ENCODE peak calls at places on chromosomes 11 and 22, in nine cellular contexts. K is cardiac muscle cell, J is stomach, D is ovary, Z is suprapubic skin, U is heart left ventricle, V is tibial artery, Q is psoas muscle, O is bronchial epithelial cell. A is an unnamed sample. For H3K36me3, the result is how much of the 10 kb centered on the place peaks cover.

GRCh38 chr11:126370016-126370415 is 14.5 kb downstream of the ST3GAL4 start:
- DNase-seq in K (no peak), J (no peak), D (no peak), Z (no peak), U (no peak), V (no peak), Q (no peak), O (no peak), A (no peak)

GRCh38 chr11:31784645-31785044 is 26.5 kb downstream of the PAX6 start:
- DNase-seq in K (no peak), J (no peak), D (no peak), Z (no peak), U (no peak), V (no peak), Q (no peak), O (no peak), A (no peak)

GRCh38 chr11:6269994-6270393 is 10.4 kb downstream of the CCKBR start:
- DNase-seq in K (no peak), J (no peak), D (no peak), Z (no peak), U (no peak), V (no peak), Q (no peak), O (no peak), A (no peak)

GRCh38 chr11:62804310-62805043 is 763 bp downstream of the NXF1 start:
- DNase-seq in K (no peak), J (peak), D (no peak), Z (no peak), U (no peak), V (no peak), Q (no peak), O (peak), A (no peak)

GRCh38 chr11:12893787-12894672 is 115.1 kb upstream of the RASSF10 start:
- DNase-seq in K (peak), J (peak), D (peak), Z (no peak), U (peak), V (peak), Q (peak), O (peak), A (peak)

GRCh38 chr11:11531127-11531526 is 90.7 kb downstream of the GALNT18 start:
- DNase-seq in K (no peak), J (no peak), D (no peak), Z (no peak), U (no peak), V (no peak), Q (no peak), O (no peak), A (no peak)

GRCh38 chr22:28560005-28560742 is 119.5 kb downstream of the TTC28 start:
- DNase-seq in K (no peak), J (no peak), D (no peak), Z (no peak), U (no peak), V (no peak), Q (no peak), O (peak), A (no peak)

GRCh38 chr11:124586247-124586860 is 16.6 kb downstream of the OR8A1 start:
- DNase-seq in K (peak), J (peak), D (peak), Z (no peak), U (peak), V (no peak), Q (peak), O (peak), A (no peak)

GRCh38 chr11:43124272-43124920 is 187.4 kb upstream of the API5 start:
- DNase-seq in K (no peak), J (no peak), D (no peak), Z (no peak), U (no peak), V (no peak), Q (no peak), O (no peak), A (no peak)

GRCh38 chr11:111098091-111098490 is 147.4 kb upstream of the POU2AF2 start:
- DNase-seq in K (no peak), J (no peak), D (no peak), Z (no peak), U (no peak), V (no peak), Q (no peak), O (no peak), A (no peak)

GRCh38 chr22:25420925-25421904 is 143.3 kb upstream of the GRK3 start:
- DNase-seq in K (no peak), J (no peak), D (no peak), Z (no peak), U (no peak), V (no peak), Q (no peak), O (no peak), A (no peak)

GRCh38 chr11:54832676-54833075 is 126.0 kb downstream of the OR4A5 start:
- DNase-seq in K (no peak), J (no peak), D (no peak), Z (no peak), U (no peak), V (no peak), Q (no peak), O (no peak), A (no peak)

GRCh38 chr11:47375020-47375419 is 3.3 kb downstream of the SPI1 start:
- DNase-seq in K (no peak), J (no peak), D (peak), Z (no peak), U (no peak), V (no peak), Q (no peak), O (no peak), A (no peak)

GRCh38 chr22:38886333-38886732 is 14.3 kb upstream of the CBX6 start:
- DNase-seq in K (no peak), J (no peak), D (no peak), Z (no peak), U (no peak), V (no peak), Q (no peak), O (no peak), A (no peak)

GRCh38 chr22:21446827-21447690 is 20.1 kb upstream of the TMEM191C start:
- DNase-seq in K (no peak), J (peak), D (peak), Z (peak), U (no peak), V (peak), Q (no peak), O (no peak), A (peak)

GRCh38 chr11:9687736-9688494 is 24.0 kb downstream of the SWAP70 start:
- DNase-seq in K (peak), J (peak), D (no peak), Z (no peak), U (no peak), V (no peak), Q (no peak), O (no peak), A (no peak)

GRCh38 chr22:39631857-39632256 is 61.3 kb downstream of the CACNA1I start:
- DNase-seq in K (no peak), J (no peak), D (no peak), Z (no peak), U (no peak), V (no peak), Q (no peak), O (no peak), A (no peak)

GRCh38 chr11:10942621-10943020 is 84.8 kb upstream of the ZBED5 start:
- DNase-seq in K (no peak), J (no peak), D (no peak), Z (no peak), U (no peak), V (no peak), Q (no peak), O (peak), A (no peak)

GRCh38 chr22:20117656-20118571 is 888 bp upstream of the TRMT2A start:
- DNase-seq in K (peak), J (no peak), D (peak), Z (no peak), U (no peak), V (no peak), Q (peak), O (peak), A (peak)

GRCh38 chr11:69199583-69200295 is 44.0 kb downstream of the SMIM38 start:
- DNase-seq in K (no peak), J (no peak), D (no peak), Z (no peak), U (no peak), V (no peak), Q (no peak), O (peak), A (no peak)

GRCh38 chr11:65968600-65969482 is 7.3 kb downstream of the SART1 start:
- DNase-seq in K (no peak), J (no peak), D (no peak), Z (no peak), U (no peak), V (no peak), Q (no peak), O (no peak), A (no peak)

GRCh38 chr11:45704133-45704532 is 38.7 kb upstream of the CHST1 start:
- DNase-seq in K (no peak), J (no peak), D (no peak), Z (no peak), U (no peak), V (no peak), Q (no peak), O (no peak), A (no peak)

GRCh38 chr22:35368386-35368785 is 12.5 kb upstream of the HMOX1 start:
- DNase-seq in K (no peak), J (no peak), D (no peak), Z (no peak), U (no peak), V (no peak), Q (no peak), O (no peak), A (no peak)

GRCh38 chr11:103671143-103671651 is 365.2 kb upstream of the DDI1 start:
- DNase-seq in K (no peak), J (no peak), D (no peak), Z (no peak), U (no peak), V (no peak), Q (no peak), O (no peak), A (no peak)

GRCh38 chr22:39797528-39798147 is 95.9 kb downstream of the ENTHD1 start:
- DNase-seq in K (no peak), J (no peak), D (no peak), Z (no peak), U (no peak), V (no peak), Q (no peak), O (no peak), A (no peak)

GRCh38 chr11:44574620-44575287 is 9.3 kb downstream of the CD82 start:
- DNase-seq in K (no peak), J (peak), D (no peak), Z (no peak), U (no peak), V (no peak), Q (no peak), O (peak), A (no peak)

GRCh38 chr22:39661842-39662676 is 91.5 kb downstream of the CACNA1I start:
- DNase-seq in K (peak), J (peak), D (no peak), Z (no peak), U (no peak), V (no peak), Q (no peak), O (peak), A (peak)

GRCh38 chr22:41092847-41093371 is 517 bp downstream of the EP300 start:
- DNase-seq in K (peak), J (peak), D (no peak), Z (no peak), U (peak), V (no peak), Q (peak), O (peak), A (peak)

GRCh38 chr11:65814131-65814959 is 19.4 kb upstream of the SNX32 start:
- DNase-seq in K (no peak), J (peak), D (no peak), Z (no peak), U (no peak), V (peak), Q (no peak), O (peak), A (no peak)

GRCh38 chr22:46714550-46714949 is 23.5 kb downstream of the CERK start:
- DNase-seq in K (no peak), J (no peak), D (no peak), Z (no peak), U (no peak), V (no peak), Q (no peak), O (no peak), A (no peak)

GRCh38 chr22:38272373-38273134 is at the start of gene TMEM184B:
- DNase-seq in K (peak), J (peak), D (peak), Z (peak), U (peak), V (peak), Q (peak), O (peak), A (peak)

GRCh38 chr11:19286411-19286810 is 45.7 kb upstream of the E2F8 start:
- DNase-seq in K (no peak), J (no peak), D (no peak), Z (no peak), U (no peak), V (no peak), Q (no peak), O (no peak), A (no peak)

GRCh38 chr11:102421262-102421661 is 31.3 kb downstream of the TMEM123 start:
- DNase-seq in K (no peak), J (no peak), D (no peak), Z (no peak), U (no peak), V (no peak), Q (no peak), O (no peak), A (no peak)

GRCh38 chr11:78931891-78932290 is 357.2 kb upstream of the NARS2 start:
- DNase-seq in K (no peak), J (no peak), D (no peak), Z (no peak), U (no peak), V (no peak), Q (no peak), O (no peak), A (no peak)

GRCh38 chr11:66550887-66551286 is 4.2 kb downstream of the ACTN3 start:
- DNase-seq in K (no peak), J (no peak), D (no peak), Z (no peak), U (no peak), V (no peak), Q (no peak), O (no peak), A (no peak)

GRCh38 chr11:70433966-70434812 is 35.9 kb downstream of the CTTN start:
- DNase-seq in K (no peak), J (no peak), D (no peak), Z (no peak), U (no peak), V (no peak), Q (peak), O (no peak), A (no peak)

GRCh38 chr11:132177106-132177505 is 806.7 kb downstream of the NTM start:
- DNase-seq in K (peak), J (no peak), D (no peak), Z (no peak), U (no peak), V (no peak), Q (no peak), O (peak), A (no peak)
- TF ChIP-seq CTCF in K (no peak), J (no peak), D (no peak), Z (no peak), U (no peak), V (no peak), Q (no peak), O (no peak), A (no peak)

DNA sequence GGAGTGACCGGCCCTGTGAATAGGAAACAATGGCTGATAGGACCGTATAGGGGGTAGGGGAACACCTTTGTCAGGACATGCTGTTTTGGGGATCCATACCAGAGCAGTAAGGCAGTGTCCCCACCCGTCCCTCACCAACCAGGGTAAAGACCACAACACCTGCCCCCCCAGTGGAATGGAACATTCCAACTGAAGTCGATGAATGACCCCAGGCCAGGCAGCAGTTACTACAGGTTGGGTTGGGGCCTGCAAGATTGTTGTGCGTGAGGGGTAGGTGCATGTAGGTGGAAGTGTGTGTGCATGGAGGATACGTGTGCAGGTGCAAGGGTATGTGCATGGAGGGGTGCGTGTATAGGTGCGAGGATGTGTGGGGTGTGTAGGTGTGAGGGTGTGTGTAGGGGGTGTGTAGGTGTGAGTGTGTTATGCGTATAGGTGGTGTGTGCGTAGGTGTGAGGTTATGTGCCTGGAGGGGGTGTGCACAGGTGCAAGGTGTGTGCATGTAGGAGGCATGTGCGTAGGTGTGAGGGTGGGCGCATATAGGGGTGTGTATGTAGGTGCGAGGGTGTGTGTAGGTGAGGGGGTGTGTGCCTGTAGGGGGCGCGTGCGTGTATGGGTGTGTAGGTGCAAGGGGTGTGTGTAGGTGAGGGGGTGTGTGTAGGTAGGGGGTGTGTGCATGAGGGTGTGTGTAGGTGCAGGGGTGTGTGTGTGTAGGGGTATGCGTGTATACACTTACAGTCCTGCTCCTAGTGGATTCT is 32.9 kb downstream of the PISD start:
- DNase-seq in K (no peak), J (no peak), D (no peak), Z (no peak), U (no peak), V (no peak), Q (no peak), O (no peak), A (no peak)
- H3K4me3 ChIP-seq in K (no peak), J (peak), D (no peak), Z (peak), U (peak), V (peak), Q (no peak), O (no peak), A (peak)

DNA sequence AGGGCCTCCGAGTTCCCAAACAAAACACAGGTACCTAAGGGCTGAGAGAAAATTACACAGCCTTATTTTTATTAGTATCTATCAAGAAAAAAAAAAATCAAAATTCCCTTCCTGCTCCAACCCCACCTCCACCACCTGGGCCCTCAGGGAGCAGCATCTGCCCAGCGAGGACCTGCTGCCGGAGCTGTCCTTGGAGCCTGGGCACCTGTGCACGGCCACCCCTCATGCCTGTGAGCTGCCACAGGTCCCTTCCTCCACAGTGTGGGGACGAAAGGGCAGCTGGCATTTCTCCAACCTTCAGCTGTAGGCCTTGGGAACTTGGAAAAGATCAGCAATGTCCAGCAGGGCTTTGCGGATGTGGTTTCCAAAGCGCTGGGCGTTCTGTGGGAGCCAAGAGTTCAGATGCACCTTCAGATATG is 6.3 kb upstream of the SYCE3 start:
- DNase-seq in K (no peak), J (peak), D (no peak), Z (no peak), U (no peak), V (no peak), Q (no peak), O (no peak), A (peak)
- H3K36me3 ChIP-seq in K (under half), J (under half), D (under half), Z (under half), U (under half), V (under half), Q (under half), O (under half), A (under half)

GRCh38 chr22:23181763-23182288 is 1.5 kb downstream of the BCR start:
- DNase-seq in K (no peak), J (no peak), D (no peak), Z (no peak), U (no peak), V (peak), Q (no peak), O (no peak), A (no peak)

GRCh38 chr22:23179381-23180294 is 671 bp upstream of the BCR start:
- DNase-seq in K (no peak), J (peak), D (peak), Z (no peak), U (no peak), V (peak), Q (peak), O (no peak), A (peak)

GRCh38 chr22:23180893-23181762 is 819 bp downstream of the BCR start:
- DNase-seq in K (peak), J (no peak), D (peak), Z (no peak), U (no peak), V (peak), Q (no peak), O (no peak), A (no peak)

GRCh38 chr22:23178512-23179254 is 1.6 kb upstream of the BCR start:
- DNase-seq in K (peak), J (peak), D (peak), Z (no peak), U (peak), V (peak), Q (peak), O (peak), A (peak)

DNA sequence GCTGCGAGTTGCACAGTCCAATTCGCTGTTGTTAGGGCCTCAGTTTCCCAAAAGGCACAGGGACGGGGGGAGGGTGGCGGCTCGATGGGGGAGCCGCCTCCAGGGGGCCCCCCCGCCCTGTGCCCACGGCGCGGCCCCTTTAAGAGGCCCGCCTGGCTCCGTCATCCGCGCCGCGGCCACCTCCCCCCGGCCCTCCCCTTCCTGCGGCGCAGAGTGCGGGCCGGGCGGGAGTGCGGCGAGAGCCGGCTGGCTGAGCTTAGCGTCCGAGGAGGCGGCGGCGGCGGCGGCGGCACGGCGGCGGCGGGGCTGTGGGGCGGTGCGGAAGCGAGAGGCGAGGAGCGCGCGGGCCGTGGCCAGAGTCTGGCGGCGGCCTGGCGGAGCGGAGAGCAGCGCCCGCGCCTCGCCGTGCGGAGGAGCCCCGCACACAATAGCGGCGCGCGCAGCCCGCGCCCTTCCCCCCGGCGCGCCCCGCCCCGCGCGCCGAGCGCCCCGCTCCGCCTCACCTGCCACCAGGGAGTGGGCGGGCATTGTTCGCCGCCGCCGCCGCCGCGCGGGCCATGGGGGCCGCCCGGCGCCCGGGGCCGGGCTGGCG is at the start of gene BCR:
- DNase-seq in K (peak), J (peak), D (peak), Z (no peak), U (peak), V (peak), Q (peak), O (peak), A (peak)
- TF ChIP-seq CTCF in K (no peak), J (no peak), D (no peak), Z (no peak), U (peak), V (peak), Q (no peak), O (no peak), A (no peak)

GRCh38 chr11:34223021-34223813 is 117.8 kb downstream of the NAT10 start:
- DNase-seq in K (no peak), J (no peak), D (peak), Z (no peak), U (peak), V (peak), Q (peak), O (no peak), A (peak)
- H3K4me3 ChIP-seq in K (no peak), J (no peak), D (no peak), Z (no peak), U (no peak), V (no peak), Q (no peak), O (no peak), A (no peak)

GRCh38 chr11:1289211-1289935 is 20.1 kb downstream of the TOLLIP start:
- DNase-seq in K (no peak), J (no peak), D (peak), Z (no peak), U (no peak), V (peak), Q (peak), O (no peak), A (no peak)
- H3K36me3 ChIP-seq in K (under half), J (half or more), D (under half), Z (half or more), U (under half), V (half or more), Q (under half), O (half or more), A (under half)

A was measured in pancreas.